ENCODE peak calls at places on chromosome 5, in ten cellular contexts. N, B, X, A, F, V, Q, L, C and T are unnamed samples.

GRCh38 chr5:158236511-158237335 is 377.8 kb upstream of the CLINT1 start:
- DNase-seq in N (peak; percentile 6), B (no peak), X (no peak), A (no peak), F (no peak), V (no peak), Q (no peak), L (no peak), C (no peak), T (no peak)

GRCh38 chr5:1405121-1405520 is 40.1 kb downstream of the SLC6A3 start:
- DNase-seq in N (no peak), B (no peak), X (no peak), A (no peak), F (no peak), V (no peak), Q (no peak), L (no peak), C (no peak), T (no peak)

GRCh38 chr5:157530226-157530972 is 45.2 kb downstream of the ADAM19 start:
- DNase-seq in N (no peak), B (no peak), X (no peak), A (no peak), F (no peak), V (no peak), Q (no peak), L (no peak), C (no peak), T (no peak)

GRCh38 chr5:180334176-180334575 is 19.0 kb downstream of the GFPT2 start:
- DNase-seq in N (peak; percentile 32), B (no peak), X (no peak), A (no peak), F (no peak), V (no peak), Q (no peak), L (no peak), C (no peak), T (no peak)

GRCh38 chr5:10625700-10626472 is 62.0 kb downstream of the ANKRD33B start:
- DNase-seq in N (no peak), B (no peak), X (no peak), A (no peak), F (no peak), V (no peak), Q (no peak), L (no peak), C (no peak), T (no peak)

GRCh38 chr5:79133121-79133656 is 21.6 kb downstream of the BHMT start:
- DNase-seq in N (peak; percentile 62), B (peak; percentile 74), X (peak; percentile 71), A (peak; percentile 72), F (peak; percentile 45), V (no peak), Q (peak; percentile 30), L (peak; percentile 68), C (peak; percentile 73), T (peak; percentile 82)

GRCh38 chr5:150341989-150342388 is 15.5 kb upstream of the TCOF1 start:
- DNase-seq in N (no peak), B (no peak), X (no peak), A (no peak), F (no peak), V (no peak), Q (no peak), L (no peak), C (no peak), T (no peak)

GRCh38 chr5:177445052-177446016 is 1.3 kb upstream of the PRR7 start:
- DNase-seq in N (no peak), B (peak; percentile 41), X (no peak), A (no peak), F (no peak), V (no peak), Q (no peak), L (peak; percentile 38), C (no peak), T (peak; percentile 75)

GRCh38 chr5:92444888-92445287 is 1061.8 kb upstream of the ARRDC3 start:
- DNase-seq in N (no peak), B (no peak), X (no peak), A (no peak), F (no peak), V (no peak), Q (no peak), L (no peak), C (no peak), T (no peak)

GRCh38 chr5:126519637-126520592 is 75.1 kb downstream of the ALDH7A1 start:
- DNase-seq in N (peak; percentile 40), B (no peak), X (no peak), A (no peak), F (no peak), V (no peak), Q (peak; percentile 28), L (no peak), C (peak; percentile 18), T (no peak)

GRCh38 chr5:6710078-6710477 is 3.2 kb upstream of the TENT4A start:
- DNase-seq in N (no peak), B (no peak), X (no peak), A (peak; percentile 64), F (no peak), V (no peak), Q (no peak), L (no peak), C (no peak), T (no peak)

GRCh38 chr5:141878186-141878770 is at the start of gene PCDH1:
- DNase-seq in N (peak; percentile 72), B (no peak), X (peak; percentile 77), A (peak; percentile 43), F (no peak), V (peak; percentile 70), Q (peak; percentile 81), L (peak; percentile 62), C (peak; percentile 72), T (no peak)

GRCh38 chr5:180034564-180034963 is 37.0 kb downstream of the RNF130 start:
- DNase-seq in N (peak; percentile 49), B (no peak), X (no peak), A (peak; percentile 73), F (no peak), V (no peak), Q (no peak), L (no peak), C (no peak), T (no peak)

GRCh38 chr5:139768802-139769465 is 26.7 kb upstream of the PSD2 start:
- DNase-seq in N (peak; percentile 39), B (no peak), X (no peak), A (no peak), F (no peak), V (no peak), Q (no peak), L (no peak), C (peak; percentile 4), T (no peak)

GRCh38 chr5:61667523-61668229 is 335.6 kb downstream of the ZSWIM6 start:
- DNase-seq in N (peak; percentile 64), B (no peak), X (no peak), A (no peak), F (no peak), V (no peak), Q (no peak), L (no peak), C (no peak), T (no peak)

GRCh38 chr5:17079562-17079961 is 137.9 kb upstream of the BASP1 start:
- DNase-seq in N (no peak), B (no peak), X (no peak), A (no peak), F (no peak), V (no peak), Q (no peak), L (no peak), C (no peak), T (no peak)
- H3K4me2 ChIP-seq in N (no peak overlapping the region), B (no peak overlapping the region), X (no peak overlapping the region), A (no peak overlapping the region), F (no peak overlapping the region), V (no peak overlapping the region), Q (no peak overlapping the region), L (no peak overlapping the region), C (no peak overlapping the region), T (no peak overlapping the region)

GRCh38 chr5:51860532-51861018 is 477.3 kb downstream of the ISL1 start:
- DNase-seq in N (no peak), B (no peak), X (no peak), A (peak; percentile 82), F (peak; percentile 2), V (no peak), Q (no peak), L (no peak), C (peak; percentile 10), T (no peak)
- H3K9me2 ChIP-seq in N (no peaks in the 10 kb centered on the region), B (no peaks in the 10 kb centered on the region), X (peaks cover 3% of the 10 kb centered on the region), A (no peaks in the 10 kb centered on the region), F (no peaks in the 10 kb centered on the region), V (no peaks in the 10 kb centered on the region), Q (no peaks in the 10 kb centered on the region), L (no peaks in the 10 kb centered on the region), C (no peaks in the 10 kb centered on the region), T (no peaks in the 10 kb centered on the region)

DNA sequence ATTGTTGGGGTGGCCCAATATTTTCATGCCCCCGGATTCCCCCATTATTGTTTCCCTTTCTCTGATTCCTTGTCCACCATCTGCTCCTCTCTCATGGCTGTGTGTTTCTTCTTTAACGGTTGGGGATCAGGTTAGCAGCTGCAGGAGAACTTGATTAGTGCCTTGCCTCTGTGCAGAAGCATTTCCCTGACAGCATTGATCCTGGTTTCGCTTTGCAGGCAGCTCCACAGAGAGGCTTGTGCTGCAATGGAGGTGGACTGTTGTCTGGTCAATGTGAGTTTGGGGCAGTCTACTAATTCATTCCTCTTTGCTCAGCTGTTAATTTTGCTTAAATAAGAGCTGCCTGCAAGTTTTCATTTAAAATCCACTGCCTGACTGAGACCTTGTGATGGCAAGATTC is 32.5 kb upstream of the SSBP2 start:
- DNase-seq in N (peak; percentile 29), B (no peak), X (no peak), A (no peak), F (no peak), V (no peak), Q (no peak), L (no peak), C (no peak), T (no peak)
- H3K4me2 ChIP-seq in N (peak overlapping the region; percentile 31), B (no peak overlapping the region), X (no peak overlapping the region), A (no peak overlapping the region), F (no peak overlapping the region), V (no peak overlapping the region), Q (no peak overlapping the region), L (no peak overlapping the region), C (no peak overlapping the region), T (no peak overlapping the region)

GRCh38 chr5:98962587-98962986 is 33.8 kb upstream of the CHD1 start:
- DNase-seq in N (no peak), B (no peak), X (no peak), A (no peak), F (no peak), V (no peak), Q (no peak), L (no peak), C (no peak), T (no peak)

GRCh38 chr5:98964621-98965020 is 35.8 kb upstream of the CHD1 start:
- DNase-seq in N (no peak), B (no peak), X (no peak), A (no peak), F (no peak), V (no peak), Q (no peak), L (no peak), C (no peak), T (no peak)

GRCh38 chr5:98965226-98965625 is 36.4 kb upstream of the CHD1 start:
- DNase-seq in N (no peak), B (no peak), X (no peak), A (no peak), F (no peak), V (no peak), Q (no peak), L (no peak), C (no peak), T (no peak)

GRCh38 chr5:98961665-98962344 is 33.0 kb upstream of the CHD1 start:
- DNase-seq in N (no peak), B (no peak), X (no peak), A (no peak), F (no peak), V (no peak), Q (no peak), L (no peak), C (no peak), T (no peak)

GRCh38 chr5:98963019-98963418 is 34.2 kb upstream of the CHD1 start:
- DNase-seq in N (no peak), B (no peak), X (peak; percentile 76), A (no peak), F (no peak), V (no peak), Q (no peak), L (no peak), C (no peak), T (no peak)
- H3K9me2 ChIP-seq in N (no peaks in the 10 kb centered on the region), B (no peaks in the 10 kb centered on the region), X (no peaks in the 10 kb centered on the region), A (no peaks in the 10 kb centered on the region), F (no peaks in the 10 kb centered on the region), V (no peaks in the 10 kb centered on the region), Q (no peaks in the 10 kb centered on the region), L (no peaks in the 10 kb centered on the region), C (no peaks in the 10 kb centered on the region), T (no peaks in the 10 kb centered on the region)